ENCODE peak calls at places on chromosomes 11 and 22, in nine cellular contexts. V is heart left ventricle, A is HFFc6, U is IMR-90, B is lower leg skin, Z is H9, K is cardiac fibroblast, N is tibial nerve, I is endodermal cell. L is an unnamed sample.

GRCh38 chr22:31647921-31648320 is 14.1 kb downstream of the PISD start:
- DNase-seq in V (no peak), A (no peak), U (no peak), B (no peak), Z (no peak), K (no peak), N (no peak), I (no peak), L (no peak)

GRCh38 chr11:86151188-86152005 is 82.5 kb upstream of the PICALM start:
- DNase-seq in V (peak), A (peak), U (peak), B (no peak), Z (no peak), K (peak), N (no peak), I (peak), L (peak)

GRCh38 chr22:50222508-50222907 is 21.7 kb downstream of the SELENOO start:
- DNase-seq in V (no peak), A (no peak), U (no peak), B (no peak), Z (no peak), K (no peak), N (no peak), I (peak), L (no peak)

GRCh38 chr11:76802151-76802550 is 19.0 kb downstream of the TSKU start:
- DNase-seq in V (peak), A (no peak), U (no peak), B (peak), Z (no peak), K (no peak), N (no peak), I (peak), L (no peak)

GRCh38 chr11:117074122-117074521 is 24.1 kb downstream of the SIK3 start:
- DNase-seq in V (no peak), A (no peak), U (no peak), B (no peak), Z (no peak), K (no peak), N (no peak), I (no peak), L (no peak)

GRCh38 chr11:43555811-43556210 is 124.7 kb upstream of the HSD17B12 start:
- DNase-seq in V (no peak), A (no peak), U (peak), B (peak), Z (no peak), K (peak), N (no peak), I (no peak), L (no peak)

GRCh38 chr11:118621071-118621815 is 13.8 kb downstream of the PHLDB1 start:
- DNase-seq in V (peak), A (peak), U (peak), B (peak), Z (peak), K (peak), N (peak), I (peak), L (peak)

GRCh38 chr11:78354741-78355705 is 62.6 kb downstream of the GAB2 start:
- DNase-seq in V (no peak), A (no peak), U (no peak), B (no peak), Z (no peak), K (peak), N (no peak), I (no peak), L (no peak)

GRCh38 chr22:43153916-43154315 is 2.6 kb downstream of the TSPO start:
- DNase-seq in V (no peak), A (no peak), U (no peak), B (no peak), Z (no peak), K (no peak), N (no peak), I (no peak), L (no peak)

GRCh38 chr11:94766656-94767291 is 1.4 kb upstream of the AMOTL1 start:
- DNase-seq in V (no peak), A (no peak), U (no peak), B (no peak), Z (no peak), K (peak), N (no peak), I (peak), L (no peak)

GRCh38 chr22:19571207-19571795 is 47.1 kb upstream of the CLDN5 start:
- DNase-seq in V (no peak), A (no peak), U (peak), B (peak), Z (no peak), K (peak), N (no peak), I (no peak), L (no peak)

GRCh38 chr22:38218661-38219331 is 17.0 kb downstream of the MAFF start:
- DNase-seq in V (peak), A (peak), U (peak), B (peak), Z (peak), K (peak), N (peak), I (peak), L (peak)

GRCh38 chr22:43891360-43892182 is at the start of gene PNPLA5:
- DNase-seq in V (no peak), A (no peak), U (peak), B (no peak), Z (peak), K (no peak), N (no peak), I (peak), L (peak)

GRCh38 chr11:32960553-32961164 is 55.0 kb upstream of the DEPDC7 start:
- DNase-seq in V (no peak), A (peak), U (peak), B (no peak), Z (no peak), K (peak), N (no peak), I (no peak), L (no peak)

GRCh38 chr22:19885841-19886592 is 31.3 kb upstream of the GNB1L start:
- DNase-seq in V (no peak), A (no peak), U (no peak), B (no peak), Z (no peak), K (no peak), N (no peak), I (peak), L (no peak)

GRCh38 chr11:123381817-123382554 is 48.1 kb upstream of the GRAMD1B start:
- DNase-seq in V (no peak), A (no peak), U (no peak), B (no peak), Z (no peak), K (no peak), N (no peak), I (no peak), L (no peak)

GRCh38 chr22:23529166-23530103 is 50.7 kb downstream of the IGLL1 start:
- DNase-seq in V (no peak), A (no peak), U (no peak), B (no peak), Z (peak), K (no peak), N (no peak), I (peak), L (no peak)

GRCh38 chr22:46120420-46120737 is 29.9 kb upstream of the PPARA start:
- DNase-seq in V (no peak), A (no peak), U (no peak), B (no peak), Z (no peak), K (no peak), N (no peak), I (no peak), L (no peak)

GRCh38 chr11:120335596-120335927 is 651 bp upstream of the ARHGEF12 start:
- DNase-seq in V (no peak), A (peak), U (peak), B (no peak), Z (no peak), K (peak), N (no peak), I (no peak), L (no peak)

GRCh38 chr11:121048464-121049233 is 24.7 kb downstream of the TBCEL start:
- DNase-seq in V (no peak), A (no peak), U (peak), B (no peak), Z (no peak), K (no peak), N (no peak), I (no peak), L (no peak)

GRCh38 chr11:115707180-115707905 is 203.1 kb upstream of the CADM1 start:
- DNase-seq in V (no peak), A (no peak), U (no peak), B (no peak), Z (no peak), K (no peak), N (no peak), I (peak), L (no peak)

GRCh38 chr11:107741044-107741823 is 29.4 kb upstream of the SLN start:
- DNase-seq in V (no peak), A (peak), U (peak), B (no peak), Z (no peak), K (peak), N (no peak), I (peak), L (no peak)
- TF ChIP-seq CTCF in V (no peak), A (peak), U (peak), B (no peak), Z (peak), K (peak), N (peak), I (peak), L (peak)

DNA sequence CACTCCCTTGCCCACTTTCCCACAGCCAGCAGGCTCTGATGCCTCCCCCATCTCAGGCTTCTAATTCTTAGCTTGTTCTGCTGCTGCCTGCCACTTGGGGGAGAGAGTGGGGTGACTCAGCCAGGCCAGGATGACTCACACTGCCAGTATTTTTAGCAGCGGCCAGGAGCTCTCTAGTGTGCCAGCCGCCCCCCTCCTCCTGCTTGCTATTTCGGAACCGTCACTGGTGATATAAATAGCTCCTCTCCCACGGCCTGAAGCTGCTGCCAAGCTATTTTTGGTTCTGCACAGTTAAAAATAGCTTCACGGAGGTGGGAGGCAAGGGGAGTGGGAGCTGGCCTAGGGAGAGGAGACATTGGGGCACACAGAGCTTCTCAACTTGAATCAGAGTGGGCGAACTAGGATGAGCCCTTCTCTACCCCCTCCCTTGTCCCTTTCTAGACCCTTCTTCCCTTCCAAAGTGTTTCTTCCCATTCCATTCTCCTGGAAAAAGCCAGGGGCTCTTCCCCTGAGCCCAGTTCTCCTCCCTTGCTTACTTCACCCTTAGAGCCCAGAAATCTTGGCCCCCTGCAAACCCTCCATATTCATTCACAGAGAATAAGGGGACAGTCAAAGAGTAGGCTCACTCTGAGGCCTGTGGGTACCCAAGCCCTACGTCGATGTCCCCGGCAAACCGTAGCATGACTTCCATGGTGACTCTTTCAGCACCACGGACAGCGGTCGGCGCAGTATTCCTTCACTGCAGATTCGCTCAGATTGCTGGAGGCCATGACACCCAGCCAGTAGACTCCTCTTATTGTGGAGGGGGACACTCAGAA is 2.5 kb upstream of the NPAS4 start:
- DNase-seq in V (peak), A (peak), U (peak), B (peak), Z (peak), K (peak), N (no peak), I (peak), L (peak)
- TF ChIP-seq CTCF in V (no peak), A (peak), U (peak), B (no peak), Z (peak), K (peak), N (peak), I (peak), L (no peak)

GRCh38 chr11:101894505-101894904 is 20.3 kb upstream of the CEP126 start:
- DNase-seq in V (no peak), A (no peak), U (no peak), B (no peak), Z (no peak), K (no peak), N (no peak), I (no peak), L (no peak)
- TF ChIP-seq CTCF in V (no peak), A (no peak), U (no peak), B (no peak), Z (no peak), K (no peak), N (no peak), I (no peak), L (no peak)

GRCh38 chr11:124442847-124443246 is 2.6 kb downstream of the OR8B8 start:
- DNase-seq in V (no peak), A (no peak), U (no peak), B (no peak), Z (no peak), K (no peak), N (no peak), I (no peak), L (no peak)

GRCh38 chr11:124440608-124441007 is 4.9 kb downstream of the OR8B8 start:
- DNase-seq in V (no peak), A (no peak), U (no peak), B (no peak), Z (no peak), K (no peak), N (no peak), I (no peak), L (no peak)

GRCh38 chr11:124441081-124441480 is 4.4 kb downstream of the OR8B8 start:
- DNase-seq in V (no peak), A (no peak), U (no peak), B (peak), Z (no peak), K (no peak), N (no peak), I (no peak), L (no peak)

GRCh38 chr11:124441519-124441918 is 4.0 kb downstream of the OR8B8 start:
- DNase-seq in V (no peak), A (no peak), U (no peak), B (peak), Z (no peak), K (no peak), N (no peak), I (no peak), L (no peak)

DNA sequence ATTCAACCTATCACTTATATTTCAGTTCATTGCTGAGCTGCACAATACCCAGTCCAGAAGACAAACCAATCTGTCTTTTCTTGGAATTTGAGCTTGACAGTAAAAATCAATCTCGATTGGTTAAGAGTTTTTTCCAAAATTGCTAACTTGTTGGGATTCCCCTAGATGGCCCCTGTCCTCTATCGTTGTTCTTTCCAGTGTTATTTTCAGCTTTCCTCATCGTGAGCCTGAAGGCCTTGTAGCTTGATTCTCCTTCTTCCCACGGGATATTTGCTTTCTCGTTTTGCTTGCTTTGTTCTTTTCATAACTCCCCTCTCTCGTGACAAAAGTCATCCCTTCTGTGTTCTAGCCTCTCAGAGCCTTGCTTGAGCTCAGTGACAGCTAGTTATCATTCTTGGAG is 3.1 kb downstream of the OR8B8 start:
- DNase-seq in V (no peak), A (no peak), U (no peak), B (no peak), Z (no peak), K (peak), N (no peak), I (no peak), L (no peak)
- TF ChIP-seq CTCF in V (no peak), A (no peak), U (no peak), B (no peak), Z (peak), K (peak), N (no peak), I (no peak), L (no peak)

GRCh38 chr11:57203359-57203758 is 21.6 kb downstream of the LRRC55 start:
- DNase-seq in V (peak), A (no peak), U (peak), B (no peak), Z (no peak), K (peak), N (peak), I (no peak), L (no peak)
- TF ChIP-seq CTCF in V (no peak), A (no peak), U (no peak), B (no peak), Z (no peak), K (no peak), N (no peak), I (no peak), L (no peak)

DNA sequence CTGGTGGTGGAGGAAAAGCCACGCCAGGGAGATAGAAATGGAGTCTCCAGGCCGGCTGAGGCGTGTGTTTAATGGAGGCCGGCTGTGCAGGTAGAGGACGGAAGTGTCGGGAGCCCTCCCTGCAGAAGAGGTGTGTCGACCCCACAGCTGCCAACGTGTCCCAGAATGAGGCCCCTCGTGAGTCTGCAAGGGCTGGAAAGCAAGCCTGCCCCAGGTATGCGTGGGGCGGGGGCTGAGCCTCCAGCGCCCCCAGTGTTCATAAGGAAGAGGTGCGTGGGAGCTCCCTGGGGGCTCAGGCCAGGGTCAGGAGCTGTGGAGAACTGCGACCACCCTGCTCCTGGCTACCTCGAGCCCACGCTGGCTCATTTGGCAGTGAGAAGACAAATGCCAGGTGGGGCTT is 38.0 kb upstream of the JAM3 start:
- DNase-seq in V (no peak), A (no peak), U (no peak), B (no peak), Z (no peak), K (no peak), N (no peak), I (peak), L (peak)
- TF ChIP-seq CTCF in V (no peak), A (peak), U (no peak), B (no peak), Z (peak), K (no peak), N (no peak), I (peak), L (peak)

GRCh38 chr11:65078151-65078550 is 5.7 kb downstream of the CDCA5 start:
- DNase-seq in V (no peak), A (peak), U (peak), B (no peak), Z (peak), K (peak), N (no peak), I (peak), L (peak)
- TF ChIP-seq CTCF in V (peak), A (peak), U (peak), B (no peak), Z (peak), K (peak), N (peak), I (peak), L (peak)

L was measured in nephron progenitor cell.